ENCODE peak calls at places on chromosomes 5 and 9, in four cellular contexts. I, F, U and Q are unnamed samples.

GRCh38 chr5:30600892-30601291 is 592.6 kb upstream of the CDH6 start:
- DNase-seq in I (no peak), F (no peak), U (no peak), Q (no peak)

GRCh38 chr9:127390563-127390962 is 6.4 kb upstream of the SLC2A8 start:
- DNase-seq in I (no peak), F (no peak), U (no peak), Q (no peak)

GRCh38 chr5:150665044-150665443 is 4.0 kb downstream of the MYOZ3 start:
- DNase-seq in I (peak), F (no peak), U (no peak), Q (no peak)

GRCh38 chr9:18543406-18543965 is 69.5 kb downstream of the ADAMTSL1 start:
- DNase-seq in I (peak), F (no peak), U (no peak), Q (peak)

GRCh38 chr5:137320056-137321045 is 178.8 kb downstream of the SPOCK1 start:
- DNase-seq in I (peak), F (peak), U (no peak), Q (peak)

GRCh38 chr9:117720555-117720954 is 16.4 kb downstream of the TLR4 start:
- DNase-seq in I (no peak), F (no peak), U (no peak), Q (peak)

GRCh38 chr5:16304846-16305245 is 125.3 kb upstream of the MARCHF11 start:
- DNase-seq in I (peak), F (no peak), U (no peak), Q (peak)

GRCh38 chr5:126865299-126865698 is 88.4 kb downstream of the LMNB1 start:
- DNase-seq in I (peak), F (no peak), U (no peak), Q (peak)

GRCh38 chr9:79360387-79361347 is 211.1 kb upstream of the TLE4 start:
- DNase-seq in I (peak), F (no peak), U (no peak), Q (no peak)

GRCh38 chr5:139501376-139501775 is 18.8 kb upstream of the STING1 start:
- DNase-seq in I (no peak), F (no peak), U (no peak), Q (no peak)

GRCh38 chr5:173970878-173971650 is 17.9 kb upstream of the C5orf47 start:
- DNase-seq in I (no peak), F (no peak), U (no peak), Q (peak)

GRCh38 chr9:135321580-135321979 is 158.0 kb upstream of the PPP1R26 start:
- DNase-seq in I (no peak), F (no peak), U (no peak), Q (no peak)

GRCh38 chr9:91276513-91276912 is 85.2 kb downstream of the AUH start:
- DNase-seq in I (no peak), F (no peak), U (no peak), Q (no peak)

GRCh38 chr9:133049043-133049442 is 12.7 kb upstream of the CEL start:
- DNase-seq in I (no peak), F (no peak), U (no peak), Q (no peak)

GRCh38 chr9:135504262-135505229 is 4.1 kb downstream of the MRPS2 start:
- DNase-seq in I (peak), F (peak), U (peak), Q (peak)

GRCh38 chr9:99235874-99236627 is 14.0 kb downstream of the SEC61B start:
- DNase-seq in I (no peak), F (no peak), U (no peak), Q (no peak)

GRCh38 chr9:16450043-16450442 is 420.4 kb downstream of the BNC2 start:
- DNase-seq in I (no peak), F (no peak), U (no peak), Q (no peak)

GRCh38 chr5:159005062-159005461 is 94.7 kb downstream of the EBF1 start:
- DNase-seq in I (no peak), F (no peak), U (no peak), Q (no peak)

GRCh38 chr5:14156611-14157493 is 13.7 kb downstream of the TRIO start:
- DNase-seq in I (peak), F (no peak), U (no peak), Q (peak)

GRCh38 chr5:142845954-142846398 is 75.8 kb downstream of the ARHGAP26 start:
- DNase-seq in I (no peak), F (no peak), U (no peak), Q (no peak)

GRCh38 chr9:101453776-101454570 is 18.4 kb upstream of the ALDOB start:
- DNase-seq in I (peak), F (no peak), U (no peak), Q (peak)

GRCh38 chr9:90421786-90422185 is 220.8 kb downstream of the DIRAS2 start:
- DNase-seq in I (no peak), F (no peak), U (no peak), Q (no peak)

GRCh38 chr9:94083384-94083783 is 880 bp upstream of the PTPDC1 start:
- DNase-seq in I (no peak), F (no peak), U (no peak), Q (no peak)

GRCh38 chr5:125607018-125607417 is 816.2 kb upstream of the GRAMD2B start:
- DNase-seq in I (no peak), F (no peak), U (no peak), Q (no peak)

GRCh38 chr5:178429541-178430186 is 160.5 kb downstream of the COL23A1 start:
- DNase-seq in I (no peak), F (no peak), U (peak), Q (no peak)

GRCh38 chr5:14440223-14440597 is 141.4 kb upstream of the OTULINL start:
- DNase-seq in I (no peak), F (no peak), U (no peak), Q (no peak)

GRCh38 chr5:96035796-96036195 is 74.1 kb upstream of the ELL2 start:
- DNase-seq in I (no peak), F (no peak), U (no peak), Q (no peak)

GRCh38 chr5:120382813-120383212 is 81.3 kb upstream of the PRR16 start:
- DNase-seq in I (no peak), F (no peak), U (no peak), Q (no peak)